ENCODE peak calls at places on chromosomes 4 and X, in eight cellular contexts. X, W, M, H, Q, A, E and V are unnamed samples.
A peak's percentile ranks its signal among the peaks of the same experiment; 100 is the strongest.

GRCh38 chrX:149804102-149804501 is 22.4 kb downstream of the MAGEA9 start:
- DNase-seq in A (no peak), H (no peak), X (no peak), M (no peak), E (no peak), Q (no peak), W (no peak), V (no peak)

GRCh38 chrX:40094900-40095587 is 2.7 kb downstream of the BCOR start:
- DNase-seq in H (no peak), A (no peak), M (no peak), W (no peak), E (no peak), X (no peak), Q (no peak), V (no peak)

GRCh38 chr4:40731792-40732245 is 17.9 kb upstream of the NSUN7 start:
- DNase-seq in E (no peak), Q (no peak), W (peak; percentile 28), X (peak; percentile 54), A (peak; percentile 62), H (no peak), M (peak; percentile 72), V (no peak)

GRCh38 chr4:47839259-47839658 is 1.4 kb upstream of the CORIN start:
- DNase-seq in X (peak; percentile 12), W (no peak), E (no peak), Q (no peak), A (peak; percentile 37), H (peak; percentile 62), M (no peak), V (no peak)

GRCh38 chrX:154051210-154051810 is 31.6 kb upstream of the IRAK1 start:
- DNase-seq in M (peak; percentile 83), X (peak; percentile 78), Q (peak; percentile 52), W (peak; percentile 45), H (peak; percentile 59), E (peak; percentile 94), A (peak; percentile 73), V (no peak)

GRCh38 chr4:125013891-125014290 is 300.9 kb upstream of the FAT4 start:
- DNase-seq in E (no peak), M (no peak), H (peak; percentile 28), Q (no peak), W (no peak), X (no peak), A (no peak), V (no peak)

GRCh38 chr4:123984881-123985280 is 588.3 kb downstream of the SPRY1 start:
- DNase-seq in H (no peak), Q (no peak), A (peak; percentile 60), W (no peak), M (peak; percentile 67), X (no peak), E (no peak), V (no peak)

GRCh38 chr4:80507507-80507906 is 172.0 kb downstream of the CFAP299 start:
- DNase-seq in X (no peak), M (no peak), H (no peak), W (no peak), E (no peak), Q (no peak), A (no peak), V (no peak)

GRCh38 chrX:97763391-97763790 is 879.7 kb downstream of the RPA4 start:
- DNase-seq in Q (no peak), H (no peak), X (no peak), E (no peak), A (no peak), W (no peak), M (no peak), V (no peak)

GRCh38 chrX:153214934-153215333 is 35.9 kb downstream of the MAGEA1 start:
- DNase-seq in X (no peak), A (no peak), E (no peak), W (no peak), M (no peak), H (no peak), Q (no peak), V (no peak)

GRCh38 chr4:34182346-34182745 is 2062.0 kb downstream of the ARAP2 start:
- DNase-seq in W (no peak), Q (no peak), A (no peak), E (no peak), X (peak; percentile 13), M (no peak), H (peak; percentile 52), V (no peak)

GRCh38 chr4:70518716-70519115 is 347 bp downstream of the AMTN start:
- DNase-seq in H (no peak), W (no peak), Q (no peak), E (no peak), X (no peak), A (no peak), M (no peak), V (no peak)

GRCh38 chr4:182144621-182145359 is 98.4 kb upstream of the TENM3 start:
- DNase-seq in H (peak; percentile 22), A (no peak), Q (no peak), X (peak; percentile 15), W (no peak), E (no peak), M (no peak), V (no peak)

GRCh38 chrX:9341305-9342201 is 123.3 kb upstream of the TBL1X start:
- DNase-seq in A (peak; percentile 81), X (peak; percentile 78), W (no peak), M (peak; percentile 84), Q (peak; percentile 45), E (peak; percentile 90), H (peak; percentile 69), V (no peak)

GRCh38 chr4:140800686-140801085 is 44.5 kb upstream of the TBC1D9 start:
- DNase-seq in H (no peak), M (no peak), E (no peak), Q (no peak), W (no peak), X (no peak), A (no peak), V (no peak)

GRCh38 chr4:3386486-3386885 is 55.3 kb upstream of the HGFAC start:
- DNase-seq in M (peak; percentile 26), E (peak; percentile 78), H (no peak), W (no peak), A (no peak), Q (no peak), X (no peak), V (no peak)

GRCh38 chrX:67893931-67894330 is 350.1 kb downstream of the AR start:
- DNase-seq in X (no peak), E (no peak), A (no peak), Q (no peak), M (no peak), H (peak; percentile 3), W (no peak), V (no peak)

GRCh38 chr4:89119166-89119565 is 7.8 kb downstream of the TIGD2 start:
- DNase-seq in Q (no peak), X (no peak), W (no peak), E (no peak), A (no peak), H (peak; percentile 75), M (no peak), V (no peak)

GRCh38 chr4:25312496-25313193 is at the start of gene ZCCHC4:
- DNase-seq in Q (peak; percentile 18), X (peak; percentile 92), E (peak; percentile 97), A (peak; percentile 94), W (peak; percentile 77), M (peak; percentile 93), H (peak; percentile 90), V (no peak)
- TF ChIP-seq POLR2A in Q (peak; percentile 51), X (peak; percentile 83), E (no peak), A (no peak), W (peak; percentile 85), M (no peak), H (peak; percentile 63), V (no peak)

DNA sequence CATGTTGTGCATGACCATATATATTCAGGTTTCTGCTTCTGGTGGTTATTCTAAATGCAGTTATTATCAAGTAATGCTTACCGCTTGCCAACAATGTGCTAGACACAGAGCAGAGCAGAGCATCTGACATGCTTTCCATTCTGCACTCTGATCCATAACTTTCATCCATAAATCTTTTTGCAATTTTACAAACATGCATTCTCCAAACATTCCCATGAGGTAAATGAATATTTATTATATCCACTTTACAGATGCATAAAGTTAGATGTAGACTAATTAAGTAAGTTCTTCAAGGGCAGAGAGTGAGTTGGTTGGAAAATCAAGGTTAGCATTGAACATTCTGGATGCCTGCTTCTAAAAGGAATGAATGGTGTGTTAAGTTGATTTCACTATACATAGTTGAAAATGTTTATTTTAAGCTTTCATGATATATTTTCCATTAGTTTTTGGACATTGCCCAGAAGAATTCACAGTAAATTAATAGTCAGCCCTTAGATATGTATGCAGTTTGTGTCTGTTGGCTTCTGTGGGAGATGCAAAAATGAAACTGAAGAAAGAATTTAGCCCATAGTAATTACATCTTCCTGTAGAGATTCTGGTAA is 867.8 kb downstream of the CCSER1 start:
- DNase-seq in H (no peak), X (no peak), M (no peak), E (no peak), A (no peak), W (no peak), Q (no peak), V (no peak)
- TF ChIP-seq CTCF in H (no peak), X (no peak), M (no peak), E (no peak), A (no peak), W (no peak), Q (no peak), V (no peak)

DNA sequence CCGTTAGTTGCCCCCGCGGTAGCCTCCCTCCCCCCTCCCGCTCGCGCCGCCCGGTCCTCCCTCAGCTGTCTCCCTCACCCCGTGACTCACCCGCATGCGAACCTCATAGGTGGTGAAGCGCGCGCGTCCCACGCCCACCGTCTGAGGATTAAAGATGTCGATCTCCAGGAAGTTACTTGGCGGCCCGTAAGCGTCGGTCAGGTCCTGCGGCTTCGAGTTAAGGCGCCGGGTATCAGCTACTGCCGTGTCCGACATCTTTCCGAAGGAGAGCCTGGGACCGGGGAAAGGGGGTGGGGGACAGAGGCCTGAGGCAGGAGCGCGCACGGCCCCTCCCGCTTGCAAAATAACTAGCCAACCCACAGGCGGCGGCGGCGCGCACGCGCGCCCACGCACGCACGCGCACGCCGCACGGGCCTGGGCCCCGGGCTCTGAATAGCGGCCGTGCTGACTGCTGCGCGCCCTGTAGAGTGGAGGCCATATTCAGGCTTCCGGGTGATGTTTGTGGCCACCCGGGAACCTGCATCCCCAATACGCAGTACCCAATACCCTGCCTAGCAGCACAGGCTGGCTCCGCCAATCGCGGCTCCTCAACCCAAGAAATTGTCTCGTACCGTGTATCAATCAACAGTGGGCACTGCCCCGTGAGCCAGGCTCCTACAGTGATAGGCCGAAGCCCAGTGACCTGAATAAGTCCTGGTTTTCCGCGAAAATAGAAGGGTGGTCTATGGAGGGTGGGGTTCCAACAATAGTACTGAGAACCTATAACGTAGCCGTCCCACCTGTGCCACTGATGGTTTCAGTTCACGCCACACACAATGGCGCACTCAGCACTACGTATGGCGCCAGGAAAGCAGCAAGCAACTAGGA is at the start of gene SNX12:
- DNase-seq in Q (peak; percentile 93), H (peak; percentile 94), X (peak; percentile 93), E (peak; percentile 97), M (peak; percentile 96), W (peak; percentile 88), A (peak; percentile 94), V (peak; percentile 94)
- TF ChIP-seq POLR2A in Q (peak; percentile 53), H (peak; percentile 34), X (peak; percentile 71), E (no peak), M (peak; percentile 9), W (no peak), A (no peak), V (no peak)

DNA sequence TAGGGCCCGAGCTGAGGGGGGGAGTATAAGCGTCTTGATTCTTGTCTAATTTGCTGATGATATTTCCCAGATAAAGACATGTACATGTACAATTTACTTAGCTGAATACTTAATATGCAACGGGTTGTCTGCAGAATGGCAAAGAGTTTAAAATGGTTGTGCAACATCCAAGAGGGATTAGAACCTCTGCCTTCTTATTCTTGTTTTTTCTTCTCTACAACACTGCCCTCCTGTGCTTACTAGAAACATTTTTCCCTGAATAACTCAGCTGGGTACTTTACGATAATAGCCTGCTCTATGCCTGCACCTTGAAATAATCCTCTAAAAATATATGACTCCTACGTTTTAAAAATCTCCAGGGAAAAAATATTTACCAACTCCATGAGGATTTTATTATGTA is 41.8 kb downstream of the INTS12 start:
- DNase-seq in W (no peak), E (no peak), Q (no peak), A (no peak), M (no peak), X (no peak), H (peak; percentile 16), V (no peak)
- TF ChIP-seq CTCF in W (peak; percentile 39), E (no peak), Q (peak; percentile 32), A (peak; percentile 45), M (no peak), X (peak; percentile 31), H (no peak), V (no peak)